ENCODE peak calls at places on chromosome 22, in eight cellular contexts. U, E, A, G, O, Q, D and F are unnamed samples.

GRCh38 chr22:37435970-37436603 is 8.8 kb upstream of the ELFN2 start:
- DNase-seq in D (no peak), A (no peak), G (no peak), Q (no peak), E (no peak), O (no peak), U (no peak), F (no peak)

GRCh38 chr22:33427461-33427860 is 369.3 kb upstream of the SYN3 start:
- DNase-seq in A (no peak), O (no peak), U (no peak), D (no peak), G (no peak), Q (no peak), E (no peak), F (no peak)

GRCh38 chr22:44129614-44129976 is 51.1 kb upstream of the PARVG start:
- DNase-seq in A (peak; percentile 33), G (no peak), D (no peak), E (peak; percentile 29), Q (no peak), U (no peak), O (peak; percentile 8), F (no peak)

GRCh38 chr22:21626073-21626734 is 3.6 kb downstream of the YDJC start:
- DNase-seq in E (no peak), O (no peak), U (no peak), Q (no peak), A (no peak), G (no peak), D (no peak), F (no peak)

GRCh38 chr22:17842386-17842785 is 68.1 kb upstream of the BID start:
- DNase-seq in E (no peak), U (no peak), Q (no peak), D (no peak), O (no peak), A (peak; percentile 36), G (no peak), F (no peak)

GRCh38 chr22:26634189-26634588 is 12.4 kb downstream of the CRYBA4 start:
- DNase-seq in G (no peak), U (no peak), D (no peak), E (no peak), O (no peak), A (no peak), Q (no peak), F (no peak)

GRCh38 chr22:32752868-32753520 is 48.5 kb upstream of the TIMP3 start:
- DNase-seq in G (peak; percentile 78), E (peak; percentile 80), U (no peak), D (no peak), O (no peak), A (no peak), Q (peak; percentile 41), F (no peak)

GRCh38 chr22:23305321-23305910 is 125.1 kb downstream of the BCR start:
- DNase-seq in A (no peak), U (no peak), D (no peak), Q (peak; percentile 41), G (peak; percentile 63), O (no peak), E (peak; percentile 61), F (no peak)

DNA sequence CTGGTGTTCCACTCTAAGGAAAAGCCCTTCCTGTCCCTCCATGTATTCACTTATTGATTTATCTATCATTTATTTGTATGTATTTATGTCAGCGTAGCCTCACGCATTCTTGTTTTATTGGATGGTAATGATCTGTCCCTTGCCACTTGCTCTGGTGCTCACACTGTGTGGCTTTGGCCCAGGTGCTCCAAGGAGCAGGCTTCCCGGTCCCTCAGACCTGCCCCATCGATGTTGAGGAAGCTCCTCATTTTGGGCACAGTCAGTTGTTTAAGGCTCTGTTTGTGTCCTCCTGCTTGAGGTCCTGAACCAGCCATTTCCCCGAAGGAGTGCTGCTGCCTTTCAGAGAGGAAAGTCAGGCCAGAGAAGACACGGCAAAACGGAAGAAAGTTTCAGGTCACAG is 1485.4 kb downstream of the TBC1D22A start:
- DNase-seq in Q (no peak), G (no peak), A (no peak), U (no peak), E (no peak), D (no peak), O (no peak), F (no peak)
- H3K4me3 ChIP-seq in Q (no peak overlapping the region), G (no peak overlapping the region), A (no peak overlapping the region), U (no peak overlapping the region), E (no peak overlapping the region), D (no peak overlapping the region), O (no peak overlapping the region), F (no peak overlapping the region)

GRCh38 chr22:20214853-20215252 is 53.3 kb downstream of the RTN4R start:
- DNase-seq in O (no peak), G (no peak), E (no peak), U (no peak), Q (no peak), D (no peak), A (no peak), F (no peak)

GRCh38 chr22:20213833-20214708 is 54.0 kb downstream of the RTN4R start:
- DNase-seq in G (no peak), O (no peak), E (no peak), D (no peak), U (no peak), A (no peak), Q (no peak), F (no peak)

GRCh38 chr22:20216863-20217499 is 51.1 kb downstream of the RTN4R start:
- DNase-seq in A (no peak), D (no peak), G (no peak), Q (no peak), O (no peak), E (no peak), U (no peak), F (no peak)

GRCh38 chr22:20217563-20217962 is 50.6 kb downstream of the RTN4R start:
- DNase-seq in D (no peak), O (no peak), Q (no peak), E (no peak), A (no peak), G (no peak), U (no peak), F (no peak)

DNA sequence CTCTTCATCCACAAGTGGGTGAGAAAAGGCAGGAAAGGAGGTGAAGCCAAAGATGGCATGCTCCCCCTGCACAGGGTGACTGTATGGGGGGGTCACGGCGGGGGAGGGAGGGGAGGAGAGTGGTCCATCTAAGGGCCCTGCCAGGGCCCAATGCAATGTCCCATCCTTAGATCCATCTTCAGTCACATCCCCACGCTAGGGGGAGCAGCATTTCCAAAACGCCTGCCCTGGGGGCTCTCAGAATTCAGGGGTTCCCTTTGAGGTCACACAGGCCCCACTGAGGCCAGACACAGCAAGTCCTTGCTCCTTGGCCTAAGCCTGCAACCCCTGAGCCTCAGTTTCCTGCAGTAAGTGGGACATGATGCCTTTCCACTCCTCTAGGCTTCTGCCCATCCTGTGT is 52.4 kb downstream of the RTN4R start:
- DNase-seq in Q (no peak), A (no peak), O (no peak), E (no peak), G (no peak), U (no peak), D (no peak), F (no peak)
- TF ChIP-seq CTCF in Q (no peak), A (no peak), O (no peak), E (no peak), G (no peak), U (no peak), D (no peak), F (no peak)

GRCh38 chr22:30636226-30637077 is 871 bp downstream of the SLC35E4 start:
- DNase-seq in E (no peak), U (no peak), Q (peak; percentile 7), D (peak; percentile 38), O (peak; percentile 47), A (peak; percentile 30), G (peak; percentile 36), F (peak; percentile 46)

GRCh38 chr22:30634477-30635233 is 926 bp upstream of the SLC35E4 start:
- DNase-seq in G (peak; percentile 89), U (peak; percentile 88), D (peak; percentile 80), O (peak; percentile 82), Q (peak; percentile 89), E (peak; percentile 89), A (peak; percentile 86), F (peak; percentile 93)

GRCh38 chr22:30640361-30640760 is 4.8 kb downstream of the SLC35E4 start:
- DNase-seq in U (no peak), D (no peak), O (no peak), A (peak; percentile 34), Q (no peak), E (no peak), G (no peak), F (no peak)

GRCh38 chr22:30635273-30636225 is at the start of gene SLC35E4:
- DNase-seq in U (peak; percentile 71), Q (peak; percentile 84), O (peak; percentile 88), D (peak; percentile 94), A (peak; percentile 99), G (peak; percentile 95), E (peak; percentile 88), F (peak; percentile 99)

GRCh38 chr22:30637701-30638114 is 2.1 kb downstream of the SLC35E4 start:
- DNase-seq in U (no peak), G (no peak), E (no peak), O (peak; percentile 11), A (no peak), Q (peak; percentile 16), D (no peak), F (no peak)
- H3K4me3 ChIP-seq in U (no peak overlapping the region), G (no peak overlapping the region), E (no peak overlapping the region), O (no peak overlapping the region), A (no peak overlapping the region), Q (peak overlapping the region; percentile 81), D (no peak overlapping the region), F (no peak overlapping the region)

GRCh38 chr22:45459235-45459634 is 43.4 kb upstream of the FBLN1 start:
- DNase-seq in G (no peak), A (no peak), D (no peak), Q (no peak), E (no peak), O (no peak), U (no peak), F (no peak)

GRCh38 chr22:45456811-45457210 is 43.3 kb downstream of the RIBC2 start:
- DNase-seq in G (no peak), Q (no peak), A (no peak), D (no peak), U (no peak), E (no peak), O (no peak), F (no peak)

GRCh38 chr22:45458532-45458931 is 44.2 kb upstream of the FBLN1 start:
- DNase-seq in U (no peak), D (no peak), E (no peak), A (no peak), Q (no peak), G (no peak), O (no peak), F (no peak)

GRCh38 chr22:45460288-45461109 is 42.2 kb upstream of the FBLN1 start:
- DNase-seq in G (peak; percentile 76), O (no peak), E (peak; percentile 96), A (no peak), D (peak; percentile 40), U (no peak), Q (peak; percentile 96), F (peak; percentile 31)

DNA sequence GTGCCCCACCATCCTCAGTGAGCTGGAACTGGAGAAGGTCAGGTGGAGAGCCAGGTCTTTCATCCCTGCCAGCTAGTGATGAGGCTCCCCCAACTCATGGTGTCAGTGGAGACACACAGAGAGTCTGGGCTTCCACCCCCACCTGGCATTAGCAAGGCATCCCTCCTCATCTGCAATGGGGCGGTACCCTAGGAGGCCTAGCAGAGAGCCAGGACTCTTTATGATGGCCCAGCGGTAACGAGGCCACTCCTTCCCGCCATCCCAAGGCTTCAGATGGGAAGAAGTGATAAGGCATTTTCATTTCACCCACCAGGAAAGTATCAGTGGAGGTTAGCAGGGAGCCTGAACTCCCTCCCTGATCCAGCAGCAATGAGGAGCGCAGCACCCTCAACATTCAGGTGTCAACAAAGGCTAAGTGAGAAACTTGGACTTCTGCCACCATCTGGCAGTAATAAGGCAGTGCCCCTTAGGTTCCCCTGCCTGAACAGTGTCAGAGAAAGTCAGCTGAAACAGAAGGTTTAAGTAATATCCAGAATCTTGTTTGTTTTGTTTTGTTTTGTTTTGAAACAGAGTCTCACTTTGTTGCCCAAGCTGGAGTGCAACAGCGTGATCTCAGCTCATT is 40.5 kb upstream of the FBLN1 start:
- DNase-seq in O (no peak), A (no peak), Q (no peak), G (no peak), U (no peak), D (no peak), E (no peak), F (no peak)
- TF ChIP-seq CTCF in O (no peak), A (peak; percentile 42), Q (no peak), G (no peak), U (no peak), D (no peak), E (no peak), F (no peak)